ENCODE peak calls at places on chromosomes 7 and 10, in eight cellular contexts. A is heart right ventricle; O is neuronal stem cell; K is fibroblast of the aortic adventitia; C is CD8-positive, alpha-beta T cell; V is fibroblast of lung; W is naive thymus-derived CD4-positive, alpha-beta T cell; Z is fibroblast of pulmonary artery. N is an unnamed sample.

GRCh38 chr10:11830836-11831519 is 7.8 kb downstream of the PROSER2 start:
- DNase-seq in A (no peak), O (no peak), K (no peak), C (no peak), V (no peak), W (no peak), Z (no peak), N (no peak)

GRCh38 chr10:72087392-72087968 is 871 bp downstream of the SPOCK2 start:
- DNase-seq in A (no peak), O (no peak), K (no peak), C (peak), V (no peak), W (peak), Z (no peak), N (no peak)

GRCh38 chr7:93115796-93116195 is 2.0 kb downstream of the SAMD9 start:
- DNase-seq in A (no peak), O (no peak), K (peak), C (no peak), V (peak), W (peak), Z (peak), N (no peak)

GRCh38 chr10:89217057-89217990 is 10.2 kb upstream of the CH25H start:
- DNase-seq in A (no peak), O (peak), K (peak), C (peak), V (peak), W (peak), Z (peak), N (peak)

GRCh38 chr10:104199567-104199966 is 32.6 kb downstream of the CFAP43 start:
- DNase-seq in A (no peak), O (no peak), K (no peak), C (no peak), V (no peak), W (no peak), Z (no peak), N (no peak)

GRCh38 chr7:104848386-104848990 is 165.5 kb upstream of the KMT2E start:
- DNase-seq in A (no peak), O (peak), K (peak), C (peak), V (peak), W (peak), Z (peak), N (peak)

GRCh38 chr7:144378651-144379050 is 23.4 kb downstream of the ARHGEF5 start:
- DNase-seq in A (no peak), O (no peak), K (no peak), C (no peak), V (no peak), W (no peak), Z (no peak), N (no peak)

GRCh38 chr10:14588084-14588937 is 186.4 kb downstream of the FAM107B start:
- DNase-seq in A (no peak), O (no peak), K (peak), C (no peak), V (peak), W (peak), Z (peak), N (peak)

GRCh38 chr10:89867964-89868363 is 166.6 kb downstream of the KIF20B start:
- DNase-seq in A (no peak), O (no peak), K (no peak), C (no peak), V (peak), W (no peak), Z (peak), N (no peak)

GRCh38 chr7:7185382-7185989 is 3.1 kb downstream of the C1GALT1 start:
- DNase-seq in A (no peak), O (no peak), K (no peak), C (no peak), V (no peak), W (no peak), Z (no peak), N (no peak)
- H3K4me3 ChIP-seq in A (no peak), O (no peak), K (no peak), C (no peak), V (no peak), W (no peak), Z (no peak), N (no peak)

GRCh38 chr7:16652255-16652583 is 6.2 kb downstream of the BZW2 start:
- DNase-seq in A (no peak), O (no peak), K (no peak), C (no peak), V (no peak), W (no peak), Z (peak), N (no peak)

GRCh38 chr7:16650266-16650665 is 4.3 kb downstream of the BZW2 start:
- DNase-seq in A (no peak), O (no peak), K (no peak), C (no peak), V (no peak), W (no peak), Z (no peak), N (no peak)

GRCh38 chr7:16655394-16655793 is 9.4 kb downstream of the BZW2 start:
- DNase-seq in A (no peak), O (no peak), K (no peak), C (no peak), V (no peak), W (no peak), Z (no peak), N (no peak)

GRCh38 chr7:16651391-16652254 is 5.6 kb downstream of the BZW2 start:
- DNase-seq in A (no peak), O (no peak), K (peak), C (no peak), V (peak), W (no peak), Z (no peak), N (no peak)

GRCh38 chr7:16652888-16653287 is 6.9 kb downstream of the BZW2 start:
- DNase-seq in A (no peak), O (no peak), K (no peak), C (no peak), V (no peak), W (no peak), Z (no peak), N (no peak)
- H3K4me3 ChIP-seq in A (no peak), O (no peak), K (no peak), C (no peak), V (no peak), W (no peak), Z (no peak), N (no peak)

DNA sequence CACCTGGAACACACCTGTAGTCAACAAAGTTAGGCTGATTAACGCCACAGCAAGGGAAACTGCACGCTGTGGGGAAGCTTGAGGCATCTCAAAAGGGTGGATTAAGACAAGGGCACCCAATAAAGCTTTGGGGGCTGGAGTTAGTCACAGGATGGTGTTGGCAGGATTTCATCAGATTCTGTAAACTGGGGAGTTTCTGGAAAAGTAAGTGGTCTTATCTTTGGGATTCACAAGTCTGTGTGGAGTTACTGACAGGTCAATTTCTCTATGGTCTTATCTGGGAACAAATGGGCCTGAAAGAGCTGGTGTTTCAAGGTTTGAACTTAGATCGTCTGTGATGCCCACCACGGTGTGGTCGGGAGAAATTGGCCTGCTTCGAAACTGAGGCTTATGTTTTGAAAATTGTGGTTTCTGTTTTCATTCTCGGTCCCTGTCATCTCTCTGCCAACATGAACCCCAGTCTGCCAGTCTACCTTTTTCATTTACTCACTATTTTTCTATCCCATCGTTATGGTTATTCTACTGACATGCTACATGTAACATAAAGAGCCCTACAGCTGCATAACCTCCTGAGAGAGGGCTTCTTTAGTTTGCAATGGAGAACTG is 23.8 kb upstream of the AOAH start:
- DNase-seq in A (no peak), O (no peak), K (no peak), C (no peak), V (no peak), W (no peak), Z (peak), N (no peak)
- H3K4me3 ChIP-seq in A (no peak), O (no peak), K (no peak), C (no peak), V (no peak), W (no peak), Z (no peak), N (no peak)

GRCh38 chr7:15686209-15686956 is at the start of gene MEOX2:
- DNase-seq in A (peak), O (peak), K (peak), C (no peak), V (peak), W (no peak), Z (peak), N (no peak)
- H3K4me3 ChIP-seq in A (peak), O (peak), K (peak), C (no peak), V (peak), W (no peak), Z (peak), N (no peak)

GRCh38 chr7:69735582-69735981 is 137.3 kb downstream of the AUTS2 start:
- DNase-seq in A (no peak), O (no peak), K (no peak), C (no peak), V (no peak), W (no peak), Z (no peak), N (no peak)

GRCh38 chr7:69739182-69739581 is 140.9 kb downstream of the AUTS2 start:
- DNase-seq in A (no peak), O (no peak), K (no peak), C (no peak), V (no peak), W (no peak), Z (no peak), N (peak)

GRCh38 chr7:69739906-69740545 is 141.8 kb downstream of the AUTS2 start:
- DNase-seq in A (peak), O (no peak), K (peak), C (no peak), V (peak), W (no peak), Z (peak), N (peak)

GRCh38 chr7:69736411-69736810 is 138.1 kb downstream of the AUTS2 start:
- DNase-seq in A (no peak), O (no peak), K (no peak), C (no peak), V (no peak), W (no peak), Z (no peak), N (no peak)

GRCh38 chr7:69738396-69738889 is 140.2 kb downstream of the AUTS2 start:
- DNase-seq in A (no peak), O (peak), K (no peak), C (no peak), V (peak), W (no peak), Z (peak), N (peak)
- H3K4me3 ChIP-seq in A (no peak), O (no peak), K (no peak), C (no peak), V (no peak), W (no peak), Z (no peak), N (peak)

GRCh38 chr10:100986952-100987684 is at the start of the genes MRPL43 and TWNK:
- DNase-seq in A (peak), O (peak), K (peak), C (peak), V (peak), W (peak), Z (peak), N (no peak)

GRCh38 chr10:100986623-100986951 is 710 bp downstream of the MRPL43 start:
- DNase-seq in A (no peak), O (no peak), K (no peak), C (no peak), V (no peak), W (no peak), Z (no peak), N (no peak)

GRCh38 chr10:100987685-100988049 is 324 bp downstream of the TWNK start:
- DNase-seq in A (no peak), O (no peak), K (no peak), C (no peak), V (no peak), W (no peak), Z (no peak), N (no peak)

GRCh38 chr10:100989088-100989487 is 1.7 kb downstream of the TWNK start:
- DNase-seq in A (no peak), O (no peak), K (no peak), C (no peak), V (no peak), W (no peak), Z (no peak), N (no peak)

GRCh38 chr10:100988166-100988565 is 823 bp downstream of the TWNK start:
- DNase-seq in A (no peak), O (no peak), K (no peak), C (no peak), V (no peak), W (no peak), Z (no peak), N (no peak)
- H3K4me3 ChIP-seq in A (peak), O (peak), K (peak), C (peak), V (peak), W (peak), Z (peak), N (peak)